ENCODE peak calls at places on chromosomes 4 and X, in four cellular contexts. One of them, this sample, is unnamed.

GRCh38 chr4:102625232-102625930 is 124.2 kb downstream of the NFKB1 start:
- DNase-seq in H1: no peak
- DNase-seq in HepG2: peak
- DNase-seq in GM12878: no peak
- DNase-seq in this sample: no peak

GRCh38 chr4:5032825-5033224 is 13.6 kb upstream of the CYTL1 start:
- DNase-seq in H1: no peak
- DNase-seq in HepG2: no peak
- DNase-seq in GM12878: no peak
- DNase-seq in this sample: no peak

GRCh38 chrX:30971761-30972603 is 82.9 kb upstream of the TAB3 start:
- DNase-seq in H1: no peak
- DNase-seq in HepG2: peak
- DNase-seq in GM12878: no peak
- DNase-seq in this sample: peak

GRCh38 chr4:67881226-67881625 is 2.6 kb downstream of the TMPRSS11D start:
- DNase-seq in H1: no peak
- DNase-seq in HepG2: no peak
- DNase-seq in GM12878: no peak
- DNase-seq in this sample: no peak

GRCh38 chrX:68307767-68308166 is 125.5 kb downstream of the OPHN1 start:
- DNase-seq in H1: no peak
- DNase-seq in HepG2: no peak
- DNase-seq in GM12878: no peak
- DNase-seq in this sample: no peak

GRCh38 chrX:139600105-139600504 is 69.6 kb downstream of the F9 start:
- DNase-seq in H1: no peak
- DNase-seq in HepG2: no peak
- DNase-seq in GM12878: no peak
- DNase-seq in this sample: no peak

GRCh38 chr4:184444953-184445309 is 29.4 kb downstream of the IRF2 start:
- DNase-seq in H1: no peak
- DNase-seq in HepG2: no peak
- DNase-seq in GM12878: peak
- DNase-seq in this sample: no peak

GRCh38 chr4:2814627-2815026 is 21.7 kb downstream of the SH3BP2 start:
- DNase-seq in H1: no peak
- DNase-seq in HepG2: no peak
- DNase-seq in GM12878: no peak
- DNase-seq in this sample: no peak

GRCh38 chr4:118557298-118557851 is 127.8 kb upstream of the METTL14 start:
- DNase-seq in H1: no peak
- DNase-seq in HepG2: no peak
- DNase-seq in GM12878: no peak
- DNase-seq in this sample: no peak

GRCh38 chr4:153465922-153466636 is at the start of gene TMEM131L:
- DNase-seq in H1: peak
- DNase-seq in HepG2: peak
- DNase-seq in GM12878: no peak
- DNase-seq in this sample: no peak

DNA sequence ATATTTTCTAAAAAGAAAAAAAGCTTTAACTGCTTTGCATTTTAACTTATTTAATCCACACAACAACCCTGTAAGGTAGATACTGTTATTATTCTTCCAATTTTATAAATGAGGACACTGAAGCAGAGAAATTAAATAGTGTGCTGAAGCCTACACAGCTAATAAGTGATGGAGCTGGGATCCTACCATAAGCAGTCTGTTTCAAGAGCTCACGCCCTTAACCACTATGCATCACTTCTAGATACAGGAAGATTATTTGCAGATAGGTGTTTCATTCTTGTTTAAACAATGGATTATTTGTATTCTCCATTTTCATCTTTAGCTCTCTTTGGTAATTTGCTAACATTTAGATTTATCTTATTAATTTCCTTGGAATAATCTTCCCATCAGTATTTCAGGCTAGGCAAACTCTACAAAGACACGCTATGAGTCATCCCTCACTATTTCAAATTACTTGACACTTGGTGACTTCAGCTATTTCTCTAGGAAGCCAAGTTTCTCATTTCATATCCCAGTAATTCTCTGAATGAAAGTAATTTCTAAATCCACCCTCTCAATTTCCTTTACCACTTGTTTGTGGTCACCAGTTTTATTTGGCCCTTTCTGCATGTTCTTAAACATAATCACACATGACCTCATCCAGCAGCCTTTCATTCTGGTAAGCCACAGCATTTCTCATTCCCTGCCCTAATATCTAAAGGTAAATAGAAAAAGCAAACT is 67.3 kb downstream of the ASB9 start:
- DNase-seq in H1: no peak
- DNase-seq in HepG2: no peak
- DNase-seq in GM12878: peak
- DNase-seq in this sample: no peak
- H3K9ac ChIP-seq in H1: no peak
- H3K9ac ChIP-seq in HepG2: no peak
- H3K9ac ChIP-seq in GM12878: no peak
- H3K9ac ChIP-seq in this sample: no peak

DNA sequence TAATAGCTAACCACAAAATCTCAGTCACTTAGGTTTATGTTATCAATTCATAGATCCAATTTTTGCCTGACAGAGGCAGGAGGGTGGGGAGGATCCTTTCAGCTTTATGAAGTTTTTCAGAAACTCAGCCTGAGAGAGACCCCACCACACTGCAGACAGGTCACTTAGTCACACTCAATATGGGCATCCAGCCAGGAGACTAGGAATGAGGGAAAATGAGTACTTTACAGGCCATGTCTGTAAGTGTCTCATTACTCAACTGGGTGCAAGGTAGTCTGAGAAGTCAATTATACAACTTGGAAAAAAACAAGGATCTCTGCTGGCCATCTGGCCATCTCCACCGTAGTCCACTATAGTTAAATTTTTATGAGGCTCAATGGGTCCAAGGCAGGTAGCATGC is 365.9 kb downstream of the INPP4B start:
- DNase-seq in H1: no peak
- DNase-seq in HepG2: no peak
- DNase-seq in GM12878: no peak
- DNase-seq in this sample: no peak
- TF ChIP-seq SUZ12 in H1: no peak
- TF ChIP-seq SUZ12 in HepG2: no peak
- TF ChIP-seq SUZ12 in GM12878: no peak
- TF ChIP-seq SUZ12 in this sample: no peak

GRCh38 chrX:18748499-18748898 is 41.1 kb downstream of the PPEF1 start:
- DNase-seq in H1: no peak
- DNase-seq in HepG2: peak
- DNase-seq in GM12878: no peak
- DNase-seq in this sample: no peak
- H3K9ac ChIP-seq in H1: no peak
- H3K9ac ChIP-seq in HepG2: no peak
- H3K9ac ChIP-seq in GM12878: no peak
- H3K9ac ChIP-seq in this sample: no peak

GRCh38 chrX:101287402-101287801 is 3.7 kb downstream of the TAF7L start:
- DNase-seq in H1: no peak
- DNase-seq in HepG2: peak
- DNase-seq in GM12878: peak
- DNase-seq in this sample: peak
- TF ChIP-seq SUZ12 in H1: no peak
- TF ChIP-seq SUZ12 in HepG2: no peak
- TF ChIP-seq SUZ12 in GM12878: no peak
- TF ChIP-seq SUZ12 in this sample: no peak

GRCh38 chrX:18856645-18856997 is 127.3 kb downstream of the PHKA2 start:
- DNase-seq in H1: no peak
- DNase-seq in HepG2: no peak
- DNase-seq in GM12878: no peak
- DNase-seq in this sample: no peak
- H3K9ac ChIP-seq in H1: no peak
- H3K9ac ChIP-seq in HepG2: no peak
- H3K9ac ChIP-seq in GM12878: peak
- H3K9ac ChIP-seq in this sample: no peak

DNA sequence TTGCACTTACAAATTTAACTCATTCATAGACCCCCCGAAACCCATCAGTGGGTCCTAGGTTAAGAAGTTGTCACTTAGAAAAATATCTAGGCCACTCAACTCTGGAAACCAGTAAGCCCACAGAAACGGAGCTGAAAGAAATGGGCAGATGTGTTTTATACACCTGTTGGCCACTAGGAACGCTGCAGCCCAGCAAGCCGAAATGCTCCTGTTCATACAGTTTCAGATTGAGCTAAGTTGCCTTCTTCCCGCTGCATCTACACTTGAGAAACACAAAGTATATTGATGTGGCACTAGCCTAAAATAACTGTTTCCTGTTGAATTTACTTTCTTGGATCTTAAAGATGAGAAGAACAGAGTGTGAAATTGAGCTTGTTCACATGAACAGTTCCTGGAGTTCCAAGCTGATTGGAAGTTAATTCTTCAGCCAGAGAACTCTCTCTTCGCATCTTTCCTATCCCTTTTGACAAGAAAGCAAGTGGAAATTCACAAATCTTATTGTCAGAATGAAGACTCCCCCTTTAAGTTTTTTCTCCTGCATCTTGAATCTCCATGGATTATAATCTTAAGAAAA is 174.1 kb downstream of the RBMX2 start:
- DNase-seq in H1: peak
- DNase-seq in HepG2: peak
- DNase-seq in GM12878: no peak
- DNase-seq in this sample: peak
- TF ChIP-seq SUZ12 in H1: no peak
- TF ChIP-seq SUZ12 in HepG2: no peak
- TF ChIP-seq SUZ12 in GM12878: no peak
- TF ChIP-seq SUZ12 in this sample: no peak

GRCh38 chrX:13432376-13432775 is 112.5 kb upstream of the ATXN3L start:
- DNase-seq in H1: no peak
- DNase-seq in HepG2: no peak
- DNase-seq in GM12878: no peak
- DNase-seq in this sample: no peak
- H3K9ac ChIP-seq in H1: no peak
- H3K9ac ChIP-seq in HepG2: no peak
- H3K9ac ChIP-seq in GM12878: no peak
- H3K9ac ChIP-seq in this sample: no peak

DNA sequence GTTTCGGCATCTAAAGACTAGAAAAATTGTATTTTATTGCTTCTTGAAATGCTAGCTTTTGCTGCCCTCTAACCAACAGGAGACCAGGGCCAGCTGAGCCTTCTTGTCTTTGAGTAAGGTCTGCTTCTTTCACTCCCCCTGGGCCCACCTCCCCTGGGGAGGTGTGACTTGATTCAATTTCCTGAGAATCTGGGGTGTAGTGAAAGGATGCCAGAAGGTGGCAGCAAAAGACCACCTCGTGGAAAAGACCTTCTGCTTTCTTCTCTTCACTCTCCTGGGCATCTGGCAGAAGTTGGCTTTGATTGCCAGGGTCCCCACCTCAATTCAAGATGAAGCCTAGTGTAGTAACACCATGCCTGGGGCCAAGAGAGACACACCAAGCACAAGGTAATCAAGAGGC is 96.5 kb upstream of the MAOA start:
- DNase-seq in H1: peak
- DNase-seq in HepG2: peak
- DNase-seq in GM12878: no peak
- DNase-seq in this sample: peak
- TF ChIP-seq SUZ12 in H1: no peak
- TF ChIP-seq SUZ12 in HepG2: no peak
- TF ChIP-seq SUZ12 in GM12878: no peak
- TF ChIP-seq SUZ12 in this sample: no peak

This sample was measured in NT2/D1.